ENCODE peak calls at places on chromosomes 6 and 20, in four cellular contexts. U is AG09309, C is Peyer's patch, L is fibroblast of the aortic adventitia. X is an unnamed sample.

GRCh38 chr6:22153384-22154158 is 143.3 kb downstream of the PRL start:
- DNase-seq in U (no peak), C (no peak), L (no peak), X (peak; percentile 44)

GRCh38 chr6:129749749-129750120 is 39.8 kb upstream of the ARHGAP18 start:
- DNase-seq in U (peak; percentile 68), C (no peak), L (peak; percentile 90), X (no peak)

GRCh38 chr6:50591135-50591534 is 122.2 kb upstream of the TFAP2D start:
- DNase-seq in U (no peak), C (no peak), L (no peak), X (no peak)

GRCh38 chr6:141598487-141598886 is 534.2 kb upstream of the GJE1 start:
- DNase-seq in U (no peak), C (no peak), L (peak; percentile 25), X (no peak)

GRCh38 chr20:41617059-41617921 is 887 bp downstream of the CHD6 start:
- DNase-seq in U (no peak), C (peak; percentile 57), L (peak; percentile 49), X (peak; percentile 6)

GRCh38 chr6:31180500-31180899 is 10.0 kb upstream of the POU5F1 start:
- DNase-seq in U (peak; percentile 67), C (no peak), L (peak; percentile 81), X (no peak)

GRCh38 chr6:115934145-115934544 is 126.5 kb downstream of the FRK start:
- DNase-seq in U (no peak), C (no peak), L (no peak), X (no peak)

GRCh38 chr20:59159091-59159821 is 4.4 kb upstream of the ZNF831 start:
- DNase-seq in U (no peak), C (no peak), L (no peak), X (no peak)

GRCh38 chr6:113137411-113137810 is 719.7 kb upstream of the MARCKS start:
- DNase-seq in U (no peak), C (no peak), L (peak; percentile 57), X (no peak)

GRCh38 chr20:1876975-1877603 is 18.1 kb upstream of the SIRPA start:
- DNase-seq in U (no peak), C (peak; percentile 58), L (no peak), X (no peak)

GRCh38 chr20:14609328-14610221 is 272.2 kb upstream of the FLRT3 start:
- DNase-seq in U (no peak), C (no peak), L (no peak), X (peak; percentile 10)

GRCh38 chr20:9743871-9744270 is 95.0 kb downstream of the PAK5 start:
- DNase-seq in U (no peak), C (no peak), L (no peak), X (no peak)

GRCh38 chr6:134875367-134875766 is 74.5 kb downstream of the ALDH8A1 start:
- DNase-seq in U (no peak), C (no peak), L (peak; percentile 46), X (no peak)

GRCh38 chr20:32752021-32752457 is 8.8 kb upstream of the COMMD7 start:
- DNase-seq in U (no peak), C (no peak), L (no peak), X (no peak)
- H3K4me3 ChIP-seq in U (no peak overlapping the region), C (no peak overlapping the region), L (no peak overlapping the region), X (no peak overlapping the region)

GRCh38 chr20:845226-845868 is 11.8 kb downstream of the FAM110A start:
- DNase-seq in U (no peak), C (no peak), L (no peak), X (no peak)
- H3K4me3 ChIP-seq in U (no peak overlapping the region), C (peak overlapping the region; percentile 44), L (no peak overlapping the region), X (no peak overlapping the region)

GRCh38 chr20:16864958-16865357 is 116.8 kb downstream of the OTOR start:
- DNase-seq in U (no peak), C (no peak), L (no peak), X (no peak)
- H3K4me3 ChIP-seq in U (no peak overlapping the region), C (no peak overlapping the region), L (no peak overlapping the region), X (no peak overlapping the region)

DNA sequence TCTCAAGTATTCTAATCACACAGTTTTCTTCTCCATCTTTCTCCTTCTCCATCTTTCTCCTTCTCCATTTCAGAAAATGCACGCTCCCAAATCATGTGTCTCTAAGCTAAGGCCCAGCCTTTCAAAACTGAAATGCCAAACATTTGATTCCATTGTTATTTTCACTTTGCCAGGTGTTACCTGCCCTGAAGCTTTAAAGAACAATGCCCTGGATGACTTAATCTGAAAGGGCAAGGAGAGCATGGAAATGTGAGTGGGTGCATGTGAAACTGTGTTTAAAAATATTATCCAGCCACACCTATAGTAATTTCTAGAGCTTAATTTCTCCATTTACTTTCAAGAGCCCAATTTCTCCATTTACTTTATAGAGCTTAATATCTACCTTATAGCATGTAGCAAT is 42.4 kb upstream of the GCLC start:
- DNase-seq in U (no peak), C (no peak), L (no peak), X (no peak)
- H3K4me3 ChIP-seq in U (no peak overlapping the region), C (no peak overlapping the region), L (no peak overlapping the region), X (no peak overlapping the region)

GRCh38 chr6:1623769-1624070 is 14.0 kb downstream of the FOXC1 start:
- DNase-seq in U (no peak), C (no peak), L (no peak), X (no peak)
- H3K4me3 ChIP-seq in U (no peak overlapping the region), C (no peak overlapping the region), L (peak overlapping the region; percentile 76), X (peak overlapping the region; percentile 87)

DNA sequence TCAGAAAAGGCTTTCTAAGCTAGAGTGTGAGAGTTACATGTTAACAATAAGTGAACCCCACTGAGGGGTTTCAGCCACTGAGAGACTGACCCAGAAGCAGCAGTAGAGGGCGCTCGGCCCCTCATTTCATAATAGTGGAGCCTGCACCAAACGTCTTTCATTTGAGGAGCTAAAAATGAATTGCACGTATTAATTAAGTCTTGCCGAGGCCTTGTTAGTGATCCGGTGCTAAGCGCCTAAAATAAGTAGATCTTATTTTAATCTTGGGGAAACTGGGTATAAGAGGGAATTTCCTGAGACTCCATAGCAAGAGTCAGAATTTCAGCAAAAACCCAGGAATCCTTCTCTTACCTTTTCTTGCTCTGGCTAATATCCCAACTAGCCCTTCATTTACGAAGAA is 209.7 kb downstream of the FARS2 start:
- DNase-seq in U (peak; percentile 24), C (peak; percentile 61), L (peak; percentile 66), X (no peak)
- H3K4me3 ChIP-seq in U (no peak overlapping the region), C (no peak overlapping the region), L (no peak overlapping the region), X (no peak overlapping the region)

X was measured in epithelial cell of proximal tubule.